ENCODE peak calls at places on chromosomes 5 and 9, in four cellular contexts. One of them, this sample, is unnamed.
A peak's percentile ranks its signal among the peaks of the same experiment; 100 is the strongest.

GRCh38 chr9:137265496-137266161 is 10.5 kb downstream of the NELFB start:
- DNase-seq in activated T-cell treated with anti-CD3 and anti-CD28 coated beads, Interleukin-2, amount 50 U/mL, for 4 hours: no peak
- DNase-seq in stimulated activated CD8-positive, alpha-beta memory T cell treated with anti-CD3 and anti-CD28 coated beads, Interleukin-12 subunit alpha, Interleukin-12 subunit beta, amount 100 ng/mL, for 4 hours: no peak
- DNase-seq in GM03348: no peak
- DNase-seq in this sample: no peak

GRCh38 chr5:158770506-158770905 is 329.2 kb downstream of the EBF1 start:
- DNase-seq in activated T-cell treated with anti-CD3 and anti-CD28 coated beads, Interleukin-2, amount 50 U/mL, for 4 hours: no peak
- DNase-seq in stimulated activated CD8-positive, alpha-beta memory T cell treated with anti-CD3 and anti-CD28 coated beads, Interleukin-12 subunit alpha, Interleukin-12 subunit beta, amount 100 ng/mL, for 4 hours: no peak
- DNase-seq in GM03348: peak; percentile 31
- DNase-seq in this sample: no peak

GRCh38 chr9:134770972-134771971 is 109.3 kb upstream of the FCN2 start:
- DNase-seq in activated T-cell treated with anti-CD3 and anti-CD28 coated beads, Interleukin-2, amount 50 U/mL, for 4 hours: no peak
- DNase-seq in stimulated activated CD8-positive, alpha-beta memory T cell treated with anti-CD3 and anti-CD28 coated beads, Interleukin-12 subunit alpha, Interleukin-12 subunit beta, amount 100 ng/mL, for 4 hours: no peak
- DNase-seq in GM03348: no peak
- DNase-seq in this sample: no peak

GRCh38 chr9:93223241-93224180 is 39.6 kb downstream of the WNK2 start:
- DNase-seq in activated T-cell treated with anti-CD3 and anti-CD28 coated beads, Interleukin-2, amount 50 U/mL, for 4 hours: no peak
- DNase-seq in stimulated activated CD8-positive, alpha-beta memory T cell treated with anti-CD3 and anti-CD28 coated beads, Interleukin-12 subunit alpha, Interleukin-12 subunit beta, amount 100 ng/mL, for 4 hours: no peak
- DNase-seq in GM03348: peak; percentile 59
- DNase-seq in this sample: peak; percentile 78

GRCh38 chr5:157665467-157666085 is 5.8 kb upstream of the C5orf52 start:
- DNase-seq in activated T-cell treated with anti-CD3 and anti-CD28 coated beads, Interleukin-2, amount 50 U/mL, for 4 hours: no peak
- DNase-seq in stimulated activated CD8-positive, alpha-beta memory T cell treated with anti-CD3 and anti-CD28 coated beads, Interleukin-12 subunit alpha, Interleukin-12 subunit beta, amount 100 ng/mL, for 4 hours: no peak
- DNase-seq in GM03348: peak; percentile 78
- DNase-seq in this sample: peak; percentile 79

GRCh38 chr5:132747693-132748440 is 641 bp downstream of the CCNI2 start:
- DNase-seq in activated T-cell treated with anti-CD3 and anti-CD28 coated beads, Interleukin-2, amount 50 U/mL, for 4 hours: peak; percentile 52
- DNase-seq in stimulated activated CD8-positive, alpha-beta memory T cell treated with anti-CD3 and anti-CD28 coated beads, Interleukin-12 subunit alpha, Interleukin-12 subunit beta, amount 100 ng/mL, for 4 hours: peak; percentile 42
- DNase-seq in GM03348: no peak
- DNase-seq in this sample: no peak

GRCh38 chr5:153573326-153574033 is 83.0 kb downstream of the GRIA1 start:
- DNase-seq in activated T-cell treated with anti-CD3 and anti-CD28 coated beads, Interleukin-2, amount 50 U/mL, for 4 hours: no peak
- DNase-seq in stimulated activated CD8-positive, alpha-beta memory T cell treated with anti-CD3 and anti-CD28 coated beads, Interleukin-12 subunit alpha, Interleukin-12 subunit beta, amount 100 ng/mL, for 4 hours: no peak
- DNase-seq in GM03348: no peak
- DNase-seq in this sample: no peak

GRCh38 chr5:111834926-111835599 is 78.1 kb upstream of the NREP start:
- DNase-seq in activated T-cell treated with anti-CD3 and anti-CD28 coated beads, Interleukin-2, amount 50 U/mL, for 4 hours: no peak
- DNase-seq in stimulated activated CD8-positive, alpha-beta memory T cell treated with anti-CD3 and anti-CD28 coated beads, Interleukin-12 subunit alpha, Interleukin-12 subunit beta, amount 100 ng/mL, for 4 hours: no peak
- DNase-seq in GM03348: peak; percentile 42
- DNase-seq in this sample: peak; percentile 16

GRCh38 chr5:66850354-66851075 is 254.3 kb downstream of the MAST4 start:
- DNase-seq in activated T-cell treated with anti-CD3 and anti-CD28 coated beads, Interleukin-2, amount 50 U/mL, for 4 hours: no peak
- DNase-seq in stimulated activated CD8-positive, alpha-beta memory T cell treated with anti-CD3 and anti-CD28 coated beads, Interleukin-12 subunit alpha, Interleukin-12 subunit beta, amount 100 ng/mL, for 4 hours: no peak
- DNase-seq in GM03348: peak; percentile 14
- DNase-seq in this sample: no peak

GRCh38 chr9:124020520-124021384 is 9.2 kb downstream of the LHX2 start:
- DNase-seq in activated T-cell treated with anti-CD3 and anti-CD28 coated beads, Interleukin-2, amount 50 U/mL, for 4 hours: no peak
- DNase-seq in stimulated activated CD8-positive, alpha-beta memory T cell treated with anti-CD3 and anti-CD28 coated beads, Interleukin-12 subunit alpha, Interleukin-12 subunit beta, amount 100 ng/mL, for 4 hours: no peak
- DNase-seq in GM03348: no peak
- DNase-seq in this sample: no peak

GRCh38 chr5:91384671-91385430 is 1.7 kb upstream of the ARRDC3 start:
- DNase-seq in activated T-cell treated with anti-CD3 and anti-CD28 coated beads, Interleukin-2, amount 50 U/mL, for 4 hours: no peak
- DNase-seq in stimulated activated CD8-positive, alpha-beta memory T cell treated with anti-CD3 and anti-CD28 coated beads, Interleukin-12 subunit alpha, Interleukin-12 subunit beta, amount 100 ng/mL, for 4 hours: no peak
- DNase-seq in GM03348: peak; percentile 79
- DNase-seq in this sample: peak; percentile 79

GRCh38 chr5:134084166-134084565 is 30.3 kb upstream of the TCF7 start:
- DNase-seq in activated T-cell treated with anti-CD3 and anti-CD28 coated beads, Interleukin-2, amount 50 U/mL, for 4 hours: no peak
- DNase-seq in stimulated activated CD8-positive, alpha-beta memory T cell treated with anti-CD3 and anti-CD28 coated beads, Interleukin-12 subunit alpha, Interleukin-12 subunit beta, amount 100 ng/mL, for 4 hours: no peak
- DNase-seq in GM03348: no peak
- DNase-seq in this sample: no peak

GRCh38 chr9:76519027-76519835 is 60.2 kb downstream of the GCNT1 start:
- DNase-seq in activated T-cell treated with anti-CD3 and anti-CD28 coated beads, Interleukin-2, amount 50 U/mL, for 4 hours: no peak
- DNase-seq in stimulated activated CD8-positive, alpha-beta memory T cell treated with anti-CD3 and anti-CD28 coated beads, Interleukin-12 subunit alpha, Interleukin-12 subunit beta, amount 100 ng/mL, for 4 hours: no peak
- DNase-seq in GM03348: no peak
- DNase-seq in this sample: no peak

GRCh38 chr9:109681301-109681700 is 98.7 kb upstream of the PALM2AKAP2 start:
- DNase-seq in activated T-cell treated with anti-CD3 and anti-CD28 coated beads, Interleukin-2, amount 50 U/mL, for 4 hours: no peak
- DNase-seq in stimulated activated CD8-positive, alpha-beta memory T cell treated with anti-CD3 and anti-CD28 coated beads, Interleukin-12 subunit alpha, Interleukin-12 subunit beta, amount 100 ng/mL, for 4 hours: no peak
- DNase-seq in GM03348: no peak
- DNase-seq in this sample: no peak

GRCh38 chr9:108582716-108583115 is 273.1 kb downstream of the ACTL7B start:
- DNase-seq in activated T-cell treated with anti-CD3 and anti-CD28 coated beads, Interleukin-2, amount 50 U/mL, for 4 hours: no peak
- DNase-seq in stimulated activated CD8-positive, alpha-beta memory T cell treated with anti-CD3 and anti-CD28 coated beads, Interleukin-12 subunit alpha, Interleukin-12 subunit beta, amount 100 ng/mL, for 4 hours: no peak
- DNase-seq in GM03348: no peak
- DNase-seq in this sample: no peak

GRCh38 chr9:14515049-14515448 is 178.2 kb downstream of the ZDHHC21 start:
- DNase-seq in activated T-cell treated with anti-CD3 and anti-CD28 coated beads, Interleukin-2, amount 50 U/mL, for 4 hours: no peak
- DNase-seq in stimulated activated CD8-positive, alpha-beta memory T cell treated with anti-CD3 and anti-CD28 coated beads, Interleukin-12 subunit alpha, Interleukin-12 subunit beta, amount 100 ng/mL, for 4 hours: no peak
- DNase-seq in GM03348: no peak
- DNase-seq in this sample: no peak

GRCh38 chr9:132049900-132050299 is 29.8 kb downstream of the MED27 start:
- DNase-seq in activated T-cell treated with anti-CD3 and anti-CD28 coated beads, Interleukin-2, amount 50 U/mL, for 4 hours: no peak
- DNase-seq in stimulated activated CD8-positive, alpha-beta memory T cell treated with anti-CD3 and anti-CD28 coated beads, Interleukin-12 subunit alpha, Interleukin-12 subunit beta, amount 100 ng/mL, for 4 hours: no peak
- DNase-seq in GM03348: no peak
- DNase-seq in this sample: no peak

GRCh38 chr9:134328341-134328840 is 2.1 kb downstream of the RXRA start:
- DNase-seq in activated T-cell treated with anti-CD3 and anti-CD28 coated beads, Interleukin-2, amount 50 U/mL, for 4 hours: no peak
- DNase-seq in stimulated activated CD8-positive, alpha-beta memory T cell treated with anti-CD3 and anti-CD28 coated beads, Interleukin-12 subunit alpha, Interleukin-12 subunit beta, amount 100 ng/mL, for 4 hours: no peak
- DNase-seq in GM03348: no peak
- DNase-seq in this sample: no peak

GRCh38 chr5:143560378-143560777 is 156.9 kb upstream of the NR3C1 start:
- DNase-seq in activated T-cell treated with anti-CD3 and anti-CD28 coated beads, Interleukin-2, amount 50 U/mL, for 4 hours: no peak
- DNase-seq in stimulated activated CD8-positive, alpha-beta memory T cell treated with anti-CD3 and anti-CD28 coated beads, Interleukin-12 subunit alpha, Interleukin-12 subunit beta, amount 100 ng/mL, for 4 hours: no peak
- DNase-seq in GM03348: no peak
- DNase-seq in this sample: no peak

GRCh38 chr9:114367823-114368609 is 19.8 kb downstream of the AKNA start:
- DNase-seq in activated T-cell treated with anti-CD3 and anti-CD28 coated beads, Interleukin-2, amount 50 U/mL, for 4 hours: no peak
- DNase-seq in stimulated activated CD8-positive, alpha-beta memory T cell treated with anti-CD3 and anti-CD28 coated beads, Interleukin-12 subunit alpha, Interleukin-12 subunit beta, amount 100 ng/mL, for 4 hours: no peak
- DNase-seq in GM03348: no peak
- DNase-seq in this sample: no peak

GRCh38 chr9:132367613-132368305 is 13.0 kb upstream of the SETX start:
- DNase-seq in activated T-cell treated with anti-CD3 and anti-CD28 coated beads, Interleukin-2, amount 50 U/mL, for 4 hours: no peak
- DNase-seq in stimulated activated CD8-positive, alpha-beta memory T cell treated with anti-CD3 and anti-CD28 coated beads, Interleukin-12 subunit alpha, Interleukin-12 subunit beta, amount 100 ng/mL, for 4 hours: no peak
- DNase-seq in GM03348: no peak
- DNase-seq in this sample: no peak

GRCh38 chr5:169944922-169945675 is 35.2 kb downstream of the INSYN2B start:
- DNase-seq in activated T-cell treated with anti-CD3 and anti-CD28 coated beads, Interleukin-2, amount 50 U/mL, for 4 hours: no peak
- DNase-seq in stimulated activated CD8-positive, alpha-beta memory T cell treated with anti-CD3 and anti-CD28 coated beads, Interleukin-12 subunit alpha, Interleukin-12 subunit beta, amount 100 ng/mL, for 4 hours: no peak
- DNase-seq in GM03348: no peak
- DNase-seq in this sample: no peak

GRCh38 chr5:1436036-1436435 is 9.2 kb downstream of the SLC6A3 start:
- DNase-seq in activated T-cell treated with anti-CD3 and anti-CD28 coated beads, Interleukin-2, amount 50 U/mL, for 4 hours: no peak
- DNase-seq in stimulated activated CD8-positive, alpha-beta memory T cell treated with anti-CD3 and anti-CD28 coated beads, Interleukin-12 subunit alpha, Interleukin-12 subunit beta, amount 100 ng/mL, for 4 hours: no peak
- DNase-seq in GM03348: no peak
- DNase-seq in this sample: no peak